ENCODE peak calls at places on chromosome 16, in four cellular contexts. One of them, this sample, is unnamed.

GRCh38 chr16:56848955-56849689 is 15.9 kb upstream of the SLC12A3 start:
- DNase-seq in memory B cell: no peak
- DNase-seq in HL-60: no peak
- DNase-seq in mucosa of gallbladder: no peak
- DNase-seq in this sample: no peak

GRCh38 chr16:15041260-15042011 is 14.4 kb downstream of the NTAN1 start:
- DNase-seq in memory B cell: no peak
- DNase-seq in HL-60: peak
- DNase-seq in mucosa of gallbladder: peak
- DNase-seq in this sample: no peak

GRCh38 chr16:10466861-10467260 is 81.0 kb downstream of the ATF7IP2 start:
- DNase-seq in memory B cell: no peak
- DNase-seq in HL-60: no peak
- DNase-seq in mucosa of gallbladder: no peak
- DNase-seq in this sample: no peak

GRCh38 chr16:6803171-6803570 is 529.5 kb upstream of the RBFOX1 start:
- DNase-seq in memory B cell: no peak
- DNase-seq in HL-60: no peak
- DNase-seq in mucosa of gallbladder: no peak
- DNase-seq in this sample: no peak

GRCh38 chr16:67922221-67922620 is 9.4 kb downstream of the CTRL start:
- DNase-seq in memory B cell: no peak
- DNase-seq in HL-60: no peak
- DNase-seq in mucosa of gallbladder: no peak
- DNase-seq in this sample: no peak

GRCh38 chr16:87098361-87098760 is 218.8 kb downstream of the C16orf95 start:
- DNase-seq in memory B cell: no peak
- DNase-seq in HL-60: no peak
- DNase-seq in mucosa of gallbladder: no peak
- DNase-seq in this sample: no peak

GRCh38 chr16:630815-631405 is at the start of gene WFIKKN1:
- DNase-seq in memory B cell: no peak
- DNase-seq in HL-60: no peak
- DNase-seq in mucosa of gallbladder: no peak
- DNase-seq in this sample: no peak

GRCh38 chr16:11354733-11355574 is 9.7 kb downstream of the RMI2 start:
- DNase-seq in memory B cell: peak
- DNase-seq in HL-60: peak
- DNase-seq in mucosa of gallbladder: no peak
- DNase-seq in this sample: peak

GRCh38 chr16:53412549-53412948 is 21.7 kb upstream of the RBL2 start:
- DNase-seq in memory B cell: no peak
- DNase-seq in HL-60: no peak
- DNase-seq in mucosa of gallbladder: no peak
- DNase-seq in this sample: no peak

GRCh38 chr16:50664270-50664669 is 16.8 kb downstream of the SNX20 start:
- DNase-seq in memory B cell: no peak
- DNase-seq in HL-60: no peak
- DNase-seq in mucosa of gallbladder: no peak
- DNase-seq in this sample: no peak

GRCh38 chr16:78444-79145 is 570 bp downstream of the MPG start:
- DNase-seq in memory B cell: no peak
- DNase-seq in HL-60: peak
- DNase-seq in mucosa of gallbladder: no peak
- DNase-seq in this sample: no peak

GRCh38 chr16:81699596-81699995 is 79.5 kb upstream of the PLCG2 start:
- DNase-seq in memory B cell: no peak
- DNase-seq in HL-60: no peak
- DNase-seq in mucosa of gallbladder: no peak
- DNase-seq in this sample: no peak

GRCh38 chr16:67009158-67009557 is 19.8 kb upstream of the CBFB start:
- DNase-seq in memory B cell: no peak
- DNase-seq in HL-60: no peak
- DNase-seq in mucosa of gallbladder: no peak
- DNase-seq in this sample: no peak

GRCh38 chr16:1828645-1829410 is 1.8 kb downstream of the FAHD1 start:
- DNase-seq in memory B cell: no peak
- DNase-seq in HL-60: no peak
- DNase-seq in mucosa of gallbladder: peak
- DNase-seq in this sample: no peak

GRCh38 chr16:50265260-50265659 is 1.1 kb upstream of the ADCY7 start:
- DNase-seq in memory B cell: no peak
- DNase-seq in HL-60: peak
- DNase-seq in mucosa of gallbladder: no peak
- DNase-seq in this sample: no peak

GRCh38 chr16:24734382-24734781 is 4.9 kb downstream of the TNRC6A start:
- DNase-seq in memory B cell: no peak
- DNase-seq in HL-60: no peak
- DNase-seq in mucosa of gallbladder: no peak
- DNase-seq in this sample: no peak

GRCh38 chr16:88882358-88883030 is 16.0 kb upstream of the PABPN1L start:
- DNase-seq in memory B cell: no peak
- DNase-seq in HL-60: peak
- DNase-seq in mucosa of gallbladder: no peak
- DNase-seq in this sample: no peak

GRCh38 chr16:35733278-35733965 is 2274.0 kb downstream of the TP53TG3F start:
- DNase-seq in memory B cell: no peak
- DNase-seq in HL-60: no peak
- DNase-seq in mucosa of gallbladder: no peak
- DNase-seq in this sample: no peak

GRCh38 chr16:74107795-74108610 is 188.6 kb upstream of the PSMD7 start:
- DNase-seq in memory B cell: no peak
- DNase-seq in HL-60: peak
- DNase-seq in mucosa of gallbladder: no peak
- DNase-seq in this sample: no peak

GRCh38 chr16:69513180-69513966 is 52.4 kb upstream of the NFAT5 start:
- DNase-seq in memory B cell: no peak
- DNase-seq in HL-60: no peak
- DNase-seq in mucosa of gallbladder: no peak
- DNase-seq in this sample: no peak

GRCh38 chr16:2194166-2194834 is 2.1 kb downstream of the CASKIN1 start:
- DNase-seq in memory B cell: no peak
- DNase-seq in HL-60: no peak
- DNase-seq in mucosa of gallbladder: no peak
- DNase-seq in this sample: no peak

GRCh38 chr16:13909872-13910303 is 10.1 kb upstream of the ERCC4 start:
- DNase-seq in memory B cell: no peak
- DNase-seq in HL-60: no peak
- DNase-seq in mucosa of gallbladder: peak
- DNase-seq in this sample: no peak

GRCh38 chr16:22727285-22728166 is 86.4 kb upstream of the HS3ST2 start:
- DNase-seq in memory B cell: no peak
- DNase-seq in HL-60: no peak
- DNase-seq in mucosa of gallbladder: no peak
- DNase-seq in this sample: no peak

GRCh38 chr16:69890114-69890890 is 60.8 kb upstream of the CLEC18A start:
- DNase-seq in memory B cell: no peak
- DNase-seq in HL-60: no peak
- DNase-seq in mucosa of gallbladder: peak
- DNase-seq in this sample: no peak

GRCh38 chr16:56493131-56493530 is 26.7 kb downstream of the BBS2 start:
- DNase-seq in memory B cell: no peak
- DNase-seq in HL-60: no peak
- DNase-seq in mucosa of gallbladder: no peak
- DNase-seq in this sample: no peak

GRCh38 chr16:8241408-8241807 is 348.9 kb downstream of the TMEM114 start:
- DNase-seq in memory B cell: no peak
- DNase-seq in HL-60: no peak
- DNase-seq in mucosa of gallbladder: peak
- DNase-seq in this sample: no peak

This sample was measured in GM18507.